ENCODE peak calls at places on chromosomes 2 and 18, in six cellular contexts. H is cardiac muscle cell, M is osteoblast, C is tibial nerve, A is astrocyte, S is cardiac fibroblast. O is an unnamed sample.

GRCh38 chr2:62660582-62661262 is 44.8 kb upstream of the EHBP1 start:
- DNase-seq in H (peak; percentile 90), M (peak; percentile 41), C (no peak), A (peak; percentile 96), S (peak; percentile 90), O (no peak)

GRCh38 chr2:162261032-162261945 is 18.0 kb upstream of the FAP start:
- DNase-seq in H (peak; percentile 82), M (peak; percentile 78), C (no peak), A (peak; percentile 57), S (peak; percentile 81), O (no peak)

GRCh38 chr2:27320958-27321543 is 1.8 kb downstream of the MPV17 start:
- DNase-seq in H (peak; percentile 97), M (peak; percentile 98), C (peak; percentile 33), A (peak; percentile 97), S (peak; percentile 98), O (peak; percentile 80)

GRCh38 chr18:12038082-12038660 is 55.5 kb upstream of the ANKRD62 start:
- DNase-seq in H (peak; percentile 48), M (no peak), C (no peak), A (peak; percentile 23), S (peak; percentile 28), O (no peak)

GRCh38 chr2:16525265-16525887 is 140.3 kb downstream of the CYRIA start:
- DNase-seq in H (peak; percentile 2), M (no peak), C (no peak), A (no peak), S (peak; percentile 2), O (no peak)

GRCh38 chr18:4870177-4870773 is 326.8 kb downstream of the AKAIN1 start:
- DNase-seq in H (no peak), M (no peak), C (no peak), A (no peak), S (no peak), O (no peak)

GRCh38 chr2:9071032-9071431 is 67.5 kb upstream of the MBOAT2 start:
- DNase-seq in H (no peak), M (no peak), C (no peak), A (peak; percentile 90), S (no peak), O (no peak)

GRCh38 chr2:222993920-222994650 is 57.9 kb upstream of the KCNE4 start:
- DNase-seq in H (peak; percentile 97), M (no peak), C (peak; percentile 80), A (peak; percentile 89), S (peak; percentile 97), O (peak; percentile 43)

GRCh38 chr18:34321075-34321474 is 96.4 kb upstream of the NOL4 start:
- DNase-seq in H (no peak), M (no peak), C (no peak), A (no peak), S (no peak), O (no peak)

GRCh38 chr18:31102020-31102684 is at the start of gene DSC2:
- DNase-seq in H (no peak), M (peak; percentile 56), C (no peak), A (no peak), S (no peak), O (peak; percentile 44)

GRCh38 chr2:128736689-128737545 is 418.2 kb upstream of the HS6ST1 start:
- DNase-seq in H (peak; percentile 94), M (peak; percentile 98), C (peak; percentile 64), A (peak; percentile 30), S (peak; percentile 86), O (peak; percentile 71)

GRCh38 chr18:41842886-41843285 is 112.1 kb upstream of the PIK3C3 start:
- DNase-seq in H (peak; percentile 10), M (no peak), C (no peak), A (no peak), S (peak; percentile 7), O (no peak)

GRCh38 chr2:120990451-120990871 is 254.8 kb downstream of the GLI2 start:
- DNase-seq in H (peak; percentile 12), M (peak; percentile 78), C (no peak), A (no peak), S (no peak), O (no peak)

GRCh38 chr2:10721344-10722251 is at the start of gene ATP6V1C2:
- DNase-seq in H (no peak), M (peak; percentile 77), C (no peak), A (no peak), S (no peak), O (peak; percentile 10)

GRCh38 chr2:112577756-112578155 is 6.7 kb upstream of the CHCHD5 start:
- DNase-seq in H (peak; percentile 40), M (no peak), C (no peak), A (peak; percentile 41), S (peak; percentile 46), O (no peak)

GRCh38 chr2:160214461-160215055 is 14.5 kb upstream of the ITGB6 start:
- DNase-seq in H (peak; percentile 88), M (peak; percentile 87), C (no peak), A (peak; percentile 95), S (peak; percentile 86), O (peak; percentile 16)

GRCh38 chr2:241808701-241809382 is at the start of gene NEU4:
- DNase-seq in H (no peak), M (peak; percentile 88), C (no peak), A (no peak), S (no peak), O (no peak)

GRCh38 chr18:22176622-22177495 is 7.5 kb downstream of the GATA6 start:
- DNase-seq in H (peak; percentile 67), M (peak; percentile 90), C (no peak), A (no peak), S (peak; percentile 62), O (no peak)

GRCh38 chr2:152166633-152167032 is 8.9 kb downstream of the STAM2 start:
- DNase-seq in H (peak; percentile 32), M (peak; percentile 89), C (no peak), A (peak; percentile 65), S (peak; percentile 35), O (no peak)

GRCh38 chr2:160091381-160091780 is 29.0 kb upstream of the PLA2R1 start:
- DNase-seq in H (peak; percentile 50), M (peak; percentile 55), C (no peak), A (peak; percentile 65), S (peak; percentile 47), O (no peak)

GRCh38 chr2:165804719-165805118 is 10.7 kb upstream of the GALNT3 start:
- DNase-seq in H (no peak), M (no peak), C (no peak), A (no peak), S (no peak), O (peak; percentile 49)

GRCh38 chr2:166282178-166282577 is 93.6 kb downstream of the SCN9A start:
- DNase-seq in H (no peak), M (no peak), C (no peak), A (no peak), S (no peak), O (no peak)

GRCh38 chr2:53407363-53408080 is 360.1 kb upstream of the CHAC2 start:
- DNase-seq in H (no peak), M (no peak), C (no peak), A (peak; percentile 33), S (no peak), O (no peak)

GRCh38 chr2:234669611-234670010 is 172.7 kb upstream of the ARL4C start:
- DNase-seq in H (no peak), M (no peak), C (no peak), A (no peak), S (no peak), O (no peak)
- TF ChIP-seq CTCF in H (peak; percentile 17), M (peak; percentile 15), C (no peak), A (no peak), S (peak; percentile 20), O (no peak)

GRCh38 chr2:217789003-217789735 is 213.6 kb downstream of the TNS1 start:
- DNase-seq in H (peak; percentile 81), M (peak; percentile 95), C (peak; percentile 82), A (peak; percentile 33), S (peak; percentile 79), O (peak; percentile 71)
- H3K4me3 ChIP-seq in H (no peak overlapping the region), M (no peak overlapping the region), C (peak overlapping the region; percentile 27), A (no peak overlapping the region), S (no peak overlapping the region), O (no peak overlapping the region)

GRCh38 chr2:134365356-134365755 is 111.5 kb downstream of the MGAT5 start:
- DNase-seq in H (no peak), M (peak; percentile 47), C (no peak), A (no peak), S (no peak), O (no peak)
- TF ChIP-seq CTCF in H (no peak), M (peak; percentile 20), C (no peak), A (no peak), S (peak; percentile 17), O (no peak)

GRCh38 chr2:170454471-170455372 is 260.4 kb upstream of the SP5 start:
- DNase-seq in H (no peak), M (no peak), C (no peak), A (no peak), S (no peak), O (peak; percentile 8)
- H3K4me3 ChIP-seq in H (no peak overlapping the region), M (no peak overlapping the region), C (no peak overlapping the region), A (no peak overlapping the region), S (no peak overlapping the region), O (no peak overlapping the region)

GRCh38 chr18:57446322-57446721 is 11.1 kb downstream of the ONECUT2 start:
- DNase-seq in H (no peak), M (no peak), C (no peak), A (no peak), S (no peak), O (no peak)
- TF ChIP-seq CTCF in H (peak; percentile 58), M (peak; percentile 50), C (no peak), A (peak; percentile 38), S (peak; percentile 67), O (no peak)

DNA sequence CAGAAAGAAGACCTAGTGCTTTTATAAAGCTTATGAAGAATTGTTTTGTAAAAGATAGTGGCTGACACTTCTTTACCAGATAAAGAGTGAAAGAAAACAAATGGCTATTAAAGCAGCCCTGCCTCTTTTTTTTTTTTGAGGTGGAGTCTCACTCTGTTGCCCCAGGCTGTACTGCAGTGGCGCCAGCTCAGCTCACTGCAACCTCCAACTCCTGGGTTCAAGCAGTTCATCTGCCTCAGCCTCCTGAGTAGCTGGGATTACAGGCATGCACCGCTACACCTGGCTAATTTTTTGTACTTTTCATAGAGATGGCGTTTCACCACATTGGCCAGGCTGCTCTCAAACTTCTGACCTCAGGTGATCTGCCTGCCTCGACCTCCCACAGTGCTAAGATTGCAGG is 12.9 kb downstream of the ARPC2 start:
- DNase-seq in H (peak; percentile 50), M (no peak), C (no peak), A (no peak), S (peak; percentile 25), O (no peak)
- H3K4me3 ChIP-seq in H (no peak overlapping the region), M (no peak overlapping the region), C (no peak overlapping the region), A (no peak overlapping the region), S (no peak overlapping the region), O (no peak overlapping the region)

DNA sequence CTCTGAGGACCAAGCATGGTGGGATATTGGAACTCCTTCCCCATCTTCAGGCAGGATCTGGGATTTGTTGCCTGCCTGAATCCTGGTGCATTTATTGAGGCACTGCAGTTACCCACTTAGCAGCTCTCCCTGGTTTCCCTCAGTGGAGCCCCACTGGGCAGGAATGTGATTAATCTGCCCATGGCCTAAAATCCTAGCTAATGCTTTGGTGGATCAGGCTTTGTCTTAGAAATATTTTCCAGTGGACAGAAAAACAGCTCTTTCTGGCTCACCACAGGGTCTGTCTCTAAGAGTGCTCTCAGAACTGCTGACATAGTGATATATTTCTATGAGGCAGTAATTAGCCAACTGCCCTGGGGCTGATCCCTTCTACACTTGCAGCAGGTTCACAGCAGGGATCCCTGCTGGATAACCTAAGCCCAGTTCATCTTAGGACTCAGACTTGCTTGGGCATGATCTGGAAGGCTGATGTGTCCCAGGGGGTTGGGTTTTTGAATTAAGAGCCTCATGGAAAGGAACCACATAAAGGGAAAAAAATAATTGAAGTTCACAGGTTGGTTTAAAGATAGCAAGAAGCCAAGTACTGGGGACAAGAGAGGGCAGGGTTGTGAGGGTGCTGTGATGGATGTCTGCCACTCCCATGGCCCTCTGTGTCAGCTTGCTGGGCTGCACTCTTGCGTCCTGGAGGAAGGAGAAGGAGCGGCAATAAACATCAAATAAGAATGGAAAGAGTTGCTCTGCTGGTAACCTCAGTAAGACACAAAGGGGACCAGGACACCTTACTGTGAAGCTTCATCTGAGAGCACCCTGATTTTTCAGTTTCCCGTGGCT is 44.2 kb upstream of the ZDBF2 start:
- DNase-seq in H (peak; percentile 8), M (no peak), C (no peak), A (no peak), S (peak; percentile 8), O (no peak)
- TF ChIP-seq CTCF in H (peak; percentile 5), M (peak; percentile 34), C (no peak), A (peak; percentile 4), S (no peak), O (no peak)